ENCODE peak calls at places on chromosome 10, in eight cellular contexts. M, B, T, C, F, I, Y and O are unnamed samples.

GRCh38 chr10:124050021-124051015 is 43.1 kb downstream of the CHST15 start:
- DNase-seq in M (no peak), C (no peak), F (no peak), Y (no peak), I (no peak), B (no peak), T (no peak), O (no peak)

GRCh38 chr10:78760463-78761240 is 308.1 kb upstream of the ZMIZ1 start:
- DNase-seq in B (no peak), M (no peak), C (no peak), Y (no peak), T (no peak), I (no peak), F (no peak), O (no peak)

GRCh38 chr10:120455004-120455403 is 2.0 kb upstream of the PLPP4 start:
- DNase-seq in F (no peak), C (no peak), M (no peak), T (no peak), B (no peak), I (no peak), Y (no peak), O (no peak)

GRCh38 chr10:28036587-28036986 is 37.7 kb upstream of the ODAD2 start:
- DNase-seq in T (no peak), Y (no peak), M (no peak), F (no peak), B (peak; percentile 70), I (peak; percentile 26), C (no peak), O (peak; percentile 16)

GRCh38 chr10:103855424-103855823 is at the start of gene SH3PXD2A:
- DNase-seq in I (no peak), C (no peak), T (no peak), M (peak; percentile 24), Y (no peak), B (no peak), F (peak; percentile 73), O (no peak)

GRCh38 chr10:62654966-62655336 is 149.6 kb upstream of the ADO start:
- DNase-seq in M (no peak), C (no peak), I (no peak), T (no peak), B (no peak), F (no peak), Y (no peak), O (no peak)

GRCh38 chr10:29496341-29497162 is 138.2 kb downstream of the SVIL start:
- DNase-seq in T (peak; percentile 25), M (peak; percentile 84), F (peak; percentile 84), Y (peak; percentile 35), B (peak; percentile 68), I (peak; percentile 56), C (peak; percentile 34), O (peak; percentile 39)

GRCh38 chr10:71964669-71965515 is 697 bp downstream of the CHST3 start:
- DNase-seq in I (peak; percentile 76), M (peak; percentile 88), T (no peak), F (peak; percentile 92), B (peak; percentile 74), C (no peak), Y (peak; percentile 13), O (no peak)

GRCh38 chr10:122551450-122551849 is 9.1 kb upstream of the DMBT1 start:
- DNase-seq in T (peak; percentile 11), F (no peak), Y (no peak), C (no peak), M (no peak), B (no peak), I (no peak), O (no peak)

GRCh38 chr10:43138757-43139241 is 554 bp downstream of the CSGALNACT2 start:
- DNase-seq in F (no peak), I (no peak), C (no peak), B (peak; percentile 17), T (peak; percentile 67), Y (no peak), M (peak; percentile 38), O (no peak)

GRCh38 chr10:33237736-33238624 is 96.5 kb downstream of the NRP1 start:
- DNase-seq in C (no peak), T (no peak), F (no peak), Y (no peak), B (peak; percentile 97), M (no peak), I (peak; percentile 99), O (peak; percentile 96)